ENCODE peak calls at places on chromosomes 16 and 17, in eight cellular contexts. One of them, this sample, is unnamed.

GRCh38 chr16:12500771-12501170 is 302.9 kb downstream of the CPPED1 start:
- DNase-seq in mucosa of gallbladder: no peak
- DNase-seq in amniotic stem cell: no peak
- DNase-seq in endothelial cell: no peak
- DNase-seq in stimulated activated CD8-positive, alpha-beta memory T cell treated with anti-CD3 and anti-CD28 coated beads, Interleukin-4, amount 100 ng/mL, for 1 hour: no peak
- DNase-seq in NCI-H345: peak
- DNase-seq in esophagus squamous epithelium: no peak
- DNase-seq in left ventricle myocardium inferior: no peak
- DNase-seq in this sample: no peak

GRCh38 chr17:80652751-80653330 is 108.2 kb downstream of the RPTOR start:
- DNase-seq in left ventricle myocardium inferior: no peak
- DNase-seq in amniotic stem cell: no peak
- DNase-seq in esophagus squamous epithelium: no peak
- DNase-seq in stimulated activated CD8-positive, alpha-beta memory T cell treated with anti-CD3 and anti-CD28 coated beads, Interleukin-4, amount 100 ng/mL, for 1 hour: no peak
- DNase-seq in mucosa of gallbladder: no peak
- DNase-seq in NCI-H345: no peak
- DNase-seq in endothelial cell: no peak
- DNase-seq in this sample: no peak

GRCh38 chr16:17951273-17951845 is 385.2 kb downstream of the NPIPA8 start:
- DNase-seq in NCI-H345: no peak
- DNase-seq in mucosa of gallbladder: no peak
- DNase-seq in amniotic stem cell: no peak
- DNase-seq in stimulated activated CD8-positive, alpha-beta memory T cell treated with anti-CD3 and anti-CD28 coated beads, Interleukin-4, amount 100 ng/mL, for 1 hour: no peak
- DNase-seq in left ventricle myocardium inferior: no peak
- DNase-seq in esophagus squamous epithelium: no peak
- DNase-seq in endothelial cell: no peak
- DNase-seq in this sample: no peak

GRCh38 chr17:1967092-1967662 is 58.0 kb downstream of the RTN4RL1 start:
- DNase-seq in mucosa of gallbladder: no peak
- DNase-seq in amniotic stem cell: no peak
- DNase-seq in esophagus squamous epithelium: no peak
- DNase-seq in NCI-H345: no peak
- DNase-seq in stimulated activated CD8-positive, alpha-beta memory T cell treated with anti-CD3 and anti-CD28 coated beads, Interleukin-4, amount 100 ng/mL, for 1 hour: no peak
- DNase-seq in left ventricle myocardium inferior: no peak
- DNase-seq in endothelial cell: no peak
- DNase-seq in this sample: no peak

GRCh38 chr16:56252835-56253234 is 61.5 kb downstream of the GNAO1 start:
- DNase-seq in NCI-H345: no peak
- DNase-seq in left ventricle myocardium inferior: peak
- DNase-seq in stimulated activated CD8-positive, alpha-beta memory T cell treated with anti-CD3 and anti-CD28 coated beads, Interleukin-4, amount 100 ng/mL, for 1 hour: no peak
- DNase-seq in endothelial cell: no peak
- DNase-seq in esophagus squamous epithelium: no peak
- DNase-seq in amniotic stem cell: no peak
- DNase-seq in mucosa of gallbladder: no peak
- DNase-seq in this sample: no peak

GRCh38 chr16:55056585-55057520 is 126.2 kb downstream of the IRX5 start:
- DNase-seq in stimulated activated CD8-positive, alpha-beta memory T cell treated with anti-CD3 and anti-CD28 coated beads, Interleukin-4, amount 100 ng/mL, for 1 hour: no peak
- DNase-seq in mucosa of gallbladder: no peak
- DNase-seq in amniotic stem cell: no peak
- DNase-seq in esophagus squamous epithelium: no peak
- DNase-seq in left ventricle myocardium inferior: no peak
- DNase-seq in endothelial cell: peak
- DNase-seq in NCI-H345: no peak
- DNase-seq in this sample: no peak

GRCh38 chr17:59093145-59093701 is 13.5 kb downstream of the TRIM37 start:
- DNase-seq in NCI-H345: no peak
- DNase-seq in esophagus squamous epithelium: no peak
- DNase-seq in amniotic stem cell: no peak
- DNase-seq in stimulated activated CD8-positive, alpha-beta memory T cell treated with anti-CD3 and anti-CD28 coated beads, Interleukin-4, amount 100 ng/mL, for 1 hour: no peak
- DNase-seq in endothelial cell: no peak
- DNase-seq in mucosa of gallbladder: no peak
- DNase-seq in left ventricle myocardium inferior: no peak
- DNase-seq in this sample: no peak

GRCh38 chr17:74532115-74532514 is 840 bp upstream of the CD300LB start:
- DNase-seq in amniotic stem cell: no peak
- DNase-seq in stimulated activated CD8-positive, alpha-beta memory T cell treated with anti-CD3 and anti-CD28 coated beads, Interleukin-4, amount 100 ng/mL, for 1 hour: no peak
- DNase-seq in NCI-H345: no peak
- DNase-seq in mucosa of gallbladder: peak
- DNase-seq in endothelial cell: no peak
- DNase-seq in left ventricle myocardium inferior: peak
- DNase-seq in esophagus squamous epithelium: no peak
- DNase-seq in this sample: no peak

GRCh38 chr16:67637625-67638024 is 7.3 kb upstream of the CARMIL2 start:
- DNase-seq in NCI-H345: no peak
- DNase-seq in left ventricle myocardium inferior: no peak
- DNase-seq in mucosa of gallbladder: no peak
- DNase-seq in esophagus squamous epithelium: no peak
- DNase-seq in amniotic stem cell: no peak
- DNase-seq in stimulated activated CD8-positive, alpha-beta memory T cell treated with anti-CD3 and anti-CD28 coated beads, Interleukin-4, amount 100 ng/mL, for 1 hour: no peak
- DNase-seq in endothelial cell: no peak
- DNase-seq in this sample: no peak

GRCh38 chr17:28717578-28718316 is at the start of gene RAB34:
- DNase-seq in left ventricle myocardium inferior: peak
- DNase-seq in NCI-H345: no peak
- DNase-seq in mucosa of gallbladder: peak
- DNase-seq in endothelial cell: peak
- DNase-seq in amniotic stem cell: peak
- DNase-seq in stimulated activated CD8-positive, alpha-beta memory T cell treated with anti-CD3 and anti-CD28 coated beads, Interleukin-4, amount 100 ng/mL, for 1 hour: no peak
- DNase-seq in esophagus squamous epithelium: no peak
- DNase-seq in this sample: peak

GRCh38 chr17:68401288-68401687 is 56.0 kb downstream of the WIPI1 start:
- DNase-seq in stimulated activated CD8-positive, alpha-beta memory T cell treated with anti-CD3 and anti-CD28 coated beads, Interleukin-4, amount 100 ng/mL, for 1 hour: no peak
- DNase-seq in left ventricle myocardium inferior: no peak
- DNase-seq in endothelial cell: no peak
- DNase-seq in mucosa of gallbladder: no peak
- DNase-seq in amniotic stem cell: no peak
- DNase-seq in NCI-H345: no peak
- DNase-seq in esophagus squamous epithelium: no peak
- DNase-seq in this sample: no peak

GRCh38 chr17:83200231-83200699 is 120.9 kb downstream of the METRNL start:
- DNase-seq in amniotic stem cell: no peak
- DNase-seq in mucosa of gallbladder: peak
- DNase-seq in left ventricle myocardium inferior: peak
- DNase-seq in NCI-H345: no peak
- DNase-seq in stimulated activated CD8-positive, alpha-beta memory T cell treated with anti-CD3 and anti-CD28 coated beads, Interleukin-4, amount 100 ng/mL, for 1 hour: peak
- DNase-seq in esophagus squamous epithelium: no peak
- DNase-seq in endothelial cell: peak
- DNase-seq in this sample: peak

GRCh38 chr17:17780941-17781590 is 55.7 kb downstream of the SREBF1 start:
- DNase-seq in mucosa of gallbladder: no peak
- DNase-seq in esophagus squamous epithelium: no peak
- DNase-seq in amniotic stem cell: no peak
- DNase-seq in stimulated activated CD8-positive, alpha-beta memory T cell treated with anti-CD3 and anti-CD28 coated beads, Interleukin-4, amount 100 ng/mL, for 1 hour: no peak
- DNase-seq in left ventricle myocardium inferior: no peak
- DNase-seq in endothelial cell: peak
- DNase-seq in NCI-H345: peak
- DNase-seq in this sample: no peak

GRCh38 chr16:1199342-1200013 is 25.6 kb downstream of the TPSG1 start:
- DNase-seq in mucosa of gallbladder: no peak
- DNase-seq in NCI-H345: no peak
- DNase-seq in amniotic stem cell: no peak
- DNase-seq in endothelial cell: no peak
- DNase-seq in esophagus squamous epithelium: no peak
- DNase-seq in stimulated activated CD8-positive, alpha-beta memory T cell treated with anti-CD3 and anti-CD28 coated beads, Interleukin-4, amount 100 ng/mL, for 1 hour: no peak
- DNase-seq in left ventricle myocardium inferior: no peak
- DNase-seq in this sample: no peak

GRCh38 chr17:48626470-48627241 is 498 bp upstream of the HOXB9 start:
- DNase-seq in stimulated activated CD8-positive, alpha-beta memory T cell treated with anti-CD3 and anti-CD28 coated beads, Interleukin-4, amount 100 ng/mL, for 1 hour: no peak
- DNase-seq in mucosa of gallbladder: no peak
- DNase-seq in left ventricle myocardium inferior: no peak
- DNase-seq in endothelial cell: no peak
- DNase-seq in esophagus squamous epithelium: no peak
- DNase-seq in amniotic stem cell: no peak
- DNase-seq in NCI-H345: peak
- DNase-seq in this sample: no peak

GRCh38 chr16:11407047-11407982 is 62.1 kb downstream of the RMI2 start:
- DNase-seq in NCI-H345: peak
- DNase-seq in esophagus squamous epithelium: no peak
- DNase-seq in mucosa of gallbladder: peak
- DNase-seq in amniotic stem cell: no peak
- DNase-seq in left ventricle myocardium inferior: no peak
- DNase-seq in stimulated activated CD8-positive, alpha-beta memory T cell treated with anti-CD3 and anti-CD28 coated beads, Interleukin-4, amount 100 ng/mL, for 1 hour: peak
- DNase-seq in endothelial cell: peak
- DNase-seq in this sample: peak

GRCh38 chr17:59845595-59846390 is 47.0 kb downstream of the TUBD1 start:
- DNase-seq in endothelial cell: no peak
- DNase-seq in amniotic stem cell: no peak
- DNase-seq in esophagus squamous epithelium: no peak
- DNase-seq in NCI-H345: peak
- DNase-seq in left ventricle myocardium inferior: no peak
- DNase-seq in mucosa of gallbladder: peak
- DNase-seq in stimulated activated CD8-positive, alpha-beta memory T cell treated with anti-CD3 and anti-CD28 coated beads, Interleukin-4, amount 100 ng/mL, for 1 hour: no peak
- DNase-seq in this sample: no peak

GRCh38 chr17:78572277-78573205 is 4.7 kb downstream of the DNAH17 start:
- DNase-seq in stimulated activated CD8-positive, alpha-beta memory T cell treated with anti-CD3 and anti-CD28 coated beads, Interleukin-4, amount 100 ng/mL, for 1 hour: no peak
- DNase-seq in endothelial cell: no peak
- DNase-seq in NCI-H345: no peak
- DNase-seq in left ventricle myocardium inferior: no peak
- DNase-seq in mucosa of gallbladder: no peak
- DNase-seq in amniotic stem cell: no peak
- DNase-seq in esophagus squamous epithelium: no peak
- DNase-seq in this sample: no peak

GRCh38 chr17:44760474-44761308 is 1.9 kb downstream of the ADAM11 start:
- DNase-seq in esophagus squamous epithelium: no peak
- DNase-seq in amniotic stem cell: no peak
- DNase-seq in NCI-H345: no peak
- DNase-seq in endothelial cell: no peak
- DNase-seq in left ventricle myocardium inferior: no peak
- DNase-seq in mucosa of gallbladder: no peak
- DNase-seq in stimulated activated CD8-positive, alpha-beta memory T cell treated with anti-CD3 and anti-CD28 coated beads, Interleukin-4, amount 100 ng/mL, for 1 hour: no peak
- DNase-seq in this sample: no peak

GRCh38 chr17:7797976-7798375 is 36.0 kb upstream of the KDM6B start:
- DNase-seq in mucosa of gallbladder: no peak
- DNase-seq in amniotic stem cell: no peak
- DNase-seq in endothelial cell: no peak
- DNase-seq in left ventricle myocardium inferior: no peak
- DNase-seq in stimulated activated CD8-positive, alpha-beta memory T cell treated with anti-CD3 and anti-CD28 coated beads, Interleukin-4, amount 100 ng/mL, for 1 hour: no peak
- DNase-seq in esophagus squamous epithelium: no peak
- DNase-seq in NCI-H345: no peak
- DNase-seq in this sample: no peak

GRCh38 chr16:24418729-24419128 is 120.6 kb upstream of the RBBP6 start:
- DNase-seq in amniotic stem cell: no peak
- DNase-seq in esophagus squamous epithelium: no peak
- DNase-seq in mucosa of gallbladder: no peak
- DNase-seq in left ventricle myocardium inferior: no peak
- DNase-seq in stimulated activated CD8-positive, alpha-beta memory T cell treated with anti-CD3 and anti-CD28 coated beads, Interleukin-4, amount 100 ng/mL, for 1 hour: no peak
- DNase-seq in endothelial cell: no peak
- DNase-seq in NCI-H345: no peak
- DNase-seq in this sample: no peak

GRCh38 chr17:45364531-45365390 is 47.9 kb upstream of the MAP3K14 start:
- DNase-seq in NCI-H345: peak
- DNase-seq in left ventricle myocardium inferior: no peak
- DNase-seq in stimulated activated CD8-positive, alpha-beta memory T cell treated with anti-CD3 and anti-CD28 coated beads, Interleukin-4, amount 100 ng/mL, for 1 hour: no peak
- DNase-seq in esophagus squamous epithelium: no peak
- DNase-seq in amniotic stem cell: no peak
- DNase-seq in endothelial cell: peak
- DNase-seq in mucosa of gallbladder: no peak
- DNase-seq in this sample: no peak

GRCh38 chr17:69951058-69951457 is 124.0 kb upstream of the KCNJ16 start:
- DNase-seq in endothelial cell: no peak
- DNase-seq in NCI-H345: no peak
- DNase-seq in esophagus squamous epithelium: no peak
- DNase-seq in amniotic stem cell: no peak
- DNase-seq in stimulated activated CD8-positive, alpha-beta memory T cell treated with anti-CD3 and anti-CD28 coated beads, Interleukin-4, amount 100 ng/mL, for 1 hour: no peak
- DNase-seq in mucosa of gallbladder: no peak
- DNase-seq in left ventricle myocardium inferior: no peak
- DNase-seq in this sample: no peak

GRCh38 chr17:79728169-79728907 is 2.4 kb upstream of the ENPP7 start:
- DNase-seq in endothelial cell: peak
- DNase-seq in left ventricle myocardium inferior: peak
- DNase-seq in esophagus squamous epithelium: peak
- DNase-seq in stimulated activated CD8-positive, alpha-beta memory T cell treated with anti-CD3 and anti-CD28 coated beads, Interleukin-4, amount 100 ng/mL, for 1 hour: peak
- DNase-seq in mucosa of gallbladder: peak
- DNase-seq in NCI-H345: peak
- DNase-seq in amniotic stem cell: peak
- DNase-seq in this sample: peak

GRCh38 chr17:6508519-6509294 is 47.6 kb downstream of the PITPNM3 start:
- DNase-seq in left ventricle myocardium inferior: no peak
- DNase-seq in stimulated activated CD8-positive, alpha-beta memory T cell treated with anti-CD3 and anti-CD28 coated beads, Interleukin-4, amount 100 ng/mL, for 1 hour: no peak
- DNase-seq in NCI-H345: no peak
- DNase-seq in mucosa of gallbladder: no peak
- DNase-seq in amniotic stem cell: no peak
- DNase-seq in esophagus squamous epithelium: no peak
- DNase-seq in endothelial cell: no peak
- DNase-seq in this sample: no peak

GRCh38 chr17:29140631-29141483 is 39.3 kb downstream of the MYO18A start:
- DNase-seq in esophagus squamous epithelium: no peak
- DNase-seq in mucosa of gallbladder: no peak
- DNase-seq in stimulated activated CD8-positive, alpha-beta memory T cell treated with anti-CD3 and anti-CD28 coated beads, Interleukin-4, amount 100 ng/mL, for 1 hour: peak
- DNase-seq in endothelial cell: peak
- DNase-seq in NCI-H345: peak
- DNase-seq in amniotic stem cell: no peak
- DNase-seq in left ventricle myocardium inferior: no peak
- DNase-seq in this sample: no peak

GRCh38 chr16:85286970-85287814 is 174.9 kb upstream of the CIBAR2 start:
- DNase-seq in endothelial cell: no peak
- DNase-seq in esophagus squamous epithelium: no peak
- DNase-seq in NCI-H345: no peak
- DNase-seq in amniotic stem cell: no peak
- DNase-seq in mucosa of gallbladder: no peak
- DNase-seq in left ventricle myocardium inferior: peak
- DNase-seq in stimulated activated CD8-positive, alpha-beta memory T cell treated with anti-CD3 and anti-CD28 coated beads, Interleukin-4, amount 100 ng/mL, for 1 hour: no peak
- DNase-seq in this sample: peak

GRCh38 chr17:65099941-65100315 is 37.2 kb upstream of the RGS9 start:
- DNase-seq in left ventricle myocardium inferior: peak
- DNase-seq in endothelial cell: no peak
- DNase-seq in NCI-H345: peak
- DNase-seq in esophagus squamous epithelium: no peak
- DNase-seq in mucosa of gallbladder: peak
- DNase-seq in amniotic stem cell: no peak
- DNase-seq in stimulated activated CD8-positive, alpha-beta memory T cell treated with anti-CD3 and anti-CD28 coated beads, Interleukin-4, amount 100 ng/mL, for 1 hour: peak
- DNase-seq in this sample: peak

This sample was measured in thoracic aorta.